ENCODE peak calls at places on chromosomes 11 and 22, in six cellular contexts. F is AG04450, L is choroid plexus epithelial cell, I is mucosa of descending colon, H is gastrocnemius medialis, T is neural progenitor cell. O is an unnamed sample.

GRCh38 chr11:9753031-9753430 is 89.2 kb downstream of the SWAP70 start:
- DNase-seq in F (no peak), L (peak; percentile 60), H (no peak), I (no peak), T (no peak), O (no peak)

GRCh38 chr11:2805388-2806057 is 80.1 kb downstream of the CDKN1C start:
- DNase-seq in L (no peak), I (peak; percentile 17), T (no peak), F (no peak), H (peak; percentile 1), O (no peak)

GRCh38 chr11:97140885-97141494 is 751.2 kb downstream of the JRKL start:
- DNase-seq in T (peak; percentile 38), F (no peak), H (no peak), I (no peak), L (peak; percentile 6), O (no peak)

GRCh38 chr11:12199231-12199948 is 89.0 kb downstream of the MICAL2 start:
- DNase-seq in H (no peak), I (peak; percentile 59), T (no peak), F (no peak), L (no peak), O (no peak)

GRCh38 chr11:45921561-45922424 is 663 bp upstream of the LARGE2 start:
- DNase-seq in L (no peak), F (no peak), H (no peak), I (peak; percentile 67), T (peak; percentile 88), O (no peak)

GRCh38 chr11:116379185-116379828 is 393.5 kb downstream of the BUD13 start:
- DNase-seq in F (no peak), I (peak; percentile 33), L (peak; percentile 9), H (no peak), T (peak; percentile 76), O (peak; percentile 3)

GRCh38 chr11:94910779-94911178 is 62.6 kb downstream of the CWC15 start:
- DNase-seq in F (peak; percentile 61), I (no peak), L (peak; percentile 73), T (no peak), H (no peak), O (peak; percentile 35)

GRCh38 chr11:73469401-73469800 is 93.2 kb downstream of the RELT start:
- DNase-seq in T (no peak), H (peak; percentile 47), I (no peak), F (no peak), L (peak; percentile 41), O (no peak)

GRCh38 chr11:87405356-87405755 is 367.6 kb downstream of the TMEM135 start:
- DNase-seq in I (no peak), H (no peak), F (no peak), T (no peak), L (no peak), O (no peak)

GRCh38 chr11:20035701-20036601 is 124.3 kb downstream of the DBX1 start:
- DNase-seq in L (peak; percentile 90), F (peak; percentile 74), H (no peak), T (no peak), I (no peak), O (peak; percentile 66)

GRCh38 chr11:34490304-34490703 is 23.3 kb downstream of the ELF5 start:
- DNase-seq in H (no peak), L (no peak), I (no peak), T (peak; percentile 77), F (no peak), O (no peak)

GRCh38 chr22:46061431-46062231 is 84.7 kb upstream of the WNT7B start:
- DNase-seq in T (peak; percentile 84), I (peak; percentile 50), L (no peak), F (no peak), H (no peak), O (no peak)

GRCh38 chr11:59787816-59788215 is 22.8 kb downstream of the MRPL16 start:
- DNase-seq in F (no peak), I (no peak), H (no peak), T (no peak), L (peak; percentile 69), O (no peak)

GRCh38 chr11:32385998-32386397 is 49.3 kb downstream of the WT1 start:
- DNase-seq in H (no peak), I (no peak), F (no peak), T (peak; percentile 65), L (peak; percentile 75), O (peak; percentile 19)
- TF ChIP-seq CTCF in H (no peak), I (no peak), F (peak; percentile 60), T (peak; percentile 63), L (peak; percentile 80), O (peak; percentile 71)

GRCh38 chr22:47091241-47091691 is 328.8 kb downstream of the TBC1D22A start:
- DNase-seq in H (no peak), T (peak; percentile 28), L (peak; percentile 24), F (no peak), I (no peak), O (no peak)
- H3K4me3 ChIP-seq in H (no peak overlapping the region), T (peak overlapping the region; percentile 41), L (peak overlapping the region; percentile 55), F (peak overlapping the region; percentile 56), I (no peak overlapping the region), O (peak overlapping the region; percentile 38)

GRCh38 chr11:13486926-13487660 is 8.7 kb downstream of the PTH start:
- DNase-seq in F (no peak), I (peak; percentile 78), H (no peak), L (peak; percentile 44), T (peak; percentile 73), O (no peak)

DNA sequence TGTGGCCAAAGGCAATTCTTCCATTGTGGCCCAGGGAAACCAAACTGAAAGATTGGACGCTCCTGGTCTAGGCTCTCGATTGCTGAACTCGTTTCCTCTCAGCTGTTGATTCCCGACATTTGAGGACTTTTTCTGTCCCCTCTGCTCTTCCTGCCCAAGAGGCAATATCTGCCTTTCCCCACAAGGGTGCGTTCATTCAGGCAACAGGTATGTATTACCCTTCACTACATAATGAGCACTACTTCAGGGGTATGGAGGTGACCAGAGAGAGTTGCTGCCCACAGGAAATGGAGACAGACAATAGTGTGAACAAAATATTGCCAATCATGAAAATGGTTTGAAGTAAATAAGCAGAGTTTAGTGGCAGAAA is 8.2 kb downstream of the PTH start:
- DNase-seq in I (no peak), L (peak; percentile 40), T (peak; percentile 28), H (no peak), F (no peak), O (no peak)
- TF ChIP-seq CTCF in I (peak; percentile 10), L (peak; percentile 50), T (peak; percentile 36), H (no peak), F (peak; percentile 34), O (no peak)

GRCh38 chr11:118565062-118565461 is 669 bp downstream of the IFT46 start:
- DNase-seq in F (no peak), L (no peak), T (no peak), I (no peak), H (no peak), O (no peak)
- H3K4me3 ChIP-seq in F (peak overlapping the region; percentile 64), L (peak overlapping the region; percentile 13), T (peak overlapping the region; percentile 83), I (no peak overlapping the region), H (peak overlapping the region; percentile 72), O (peak overlapping the region; percentile 55)

DNA sequence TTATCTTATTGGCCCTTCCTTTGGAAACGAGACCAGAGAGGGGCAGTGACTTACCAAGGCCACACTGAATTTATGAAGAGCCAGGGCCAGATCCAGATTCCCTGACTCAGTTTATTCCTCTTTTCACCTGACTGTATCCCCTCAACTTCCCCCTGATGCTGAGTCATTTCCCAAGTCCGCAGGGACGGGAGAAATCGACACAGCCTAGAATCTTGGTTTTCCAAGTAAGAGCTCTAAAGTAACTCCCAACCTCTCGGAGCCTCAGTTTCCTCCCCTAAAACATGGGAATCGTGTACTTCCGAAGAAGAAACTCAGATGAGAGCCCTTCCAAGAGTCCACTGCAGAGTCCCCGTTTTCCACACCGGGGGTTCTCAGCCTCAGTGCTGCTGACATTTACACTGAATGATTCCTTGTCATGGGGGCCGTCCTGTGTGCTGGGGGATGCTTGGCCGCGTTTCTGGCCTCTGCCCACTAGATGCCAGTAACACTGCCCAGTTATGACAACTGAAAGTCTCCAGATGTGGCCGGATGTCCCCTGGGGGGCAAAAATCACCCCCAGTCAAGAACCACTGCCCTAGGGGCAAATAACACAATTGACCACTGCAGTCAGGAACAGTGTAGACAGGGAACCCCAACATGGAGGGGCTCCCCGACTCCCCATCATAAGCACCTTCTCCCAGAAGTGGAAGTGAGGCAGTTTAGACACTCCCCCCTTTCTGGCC is 11.2 kb downstream of the MPST start:
- DNase-seq in I (no peak), L (no peak), F (no peak), H (no peak), T (no peak), O (no peak)
- TF ChIP-seq CTCF in I (no peak), L (no peak), F (no peak), H (no peak), T (peak; percentile 35), O (no peak)

GRCh38 chr11:6320411-6321207 is at the start of gene CAVIN3:
- DNase-seq in I (peak; percentile 75), T (peak; percentile 73), L (peak; percentile 89), F (peak; percentile 36), H (peak; percentile 52), O (peak; percentile 34)

GRCh38 chr11:6321961-6322362 is 1.7 kb upstream of the CAVIN3 start:
- DNase-seq in L (peak; percentile 38), I (no peak), H (no peak), T (peak; percentile 67), F (no peak), O (no peak)

GRCh38 chr11:6323291-6323905 is 3.1 kb upstream of the CAVIN3 start:
- DNase-seq in I (no peak), L (no peak), F (no peak), T (no peak), H (no peak), O (no peak)

GRCh38 chr11:6319879-6320410 is 356 bp downstream of the CAVIN3 start:
- DNase-seq in H (peak; percentile 85), F (peak; percentile 82), I (peak; percentile 81), L (peak; percentile 94), T (peak; percentile 80), O (peak; percentile 53)

DNA sequence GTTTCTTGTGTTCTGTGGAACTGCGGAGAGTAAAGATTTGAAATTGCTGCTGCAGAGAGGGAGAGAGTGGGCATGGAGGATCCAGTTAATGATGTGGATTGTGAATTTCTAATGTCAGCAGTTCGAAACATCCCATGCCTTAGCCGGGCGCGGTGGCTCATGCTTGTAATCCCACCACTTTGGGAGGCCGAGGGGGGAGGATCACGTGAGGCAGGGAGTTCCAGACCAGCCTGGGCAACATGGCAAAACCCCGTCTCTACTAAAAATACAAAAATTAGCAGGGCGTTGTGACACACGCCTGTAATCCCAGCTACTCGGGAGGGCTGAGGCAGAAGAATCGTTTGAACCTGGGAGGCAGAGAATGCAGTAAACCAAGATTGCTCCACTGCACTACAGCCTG is 1.1 kb upstream of the CAVIN3 start:
- DNase-seq in I (no peak), H (no peak), F (no peak), T (peak; percentile 14), L (no peak), O (no peak)
- H3K4me3 ChIP-seq in I (no peak overlapping the region), H (peak overlapping the region; percentile 58), F (peak overlapping the region; percentile 78), T (no peak overlapping the region), L (no peak overlapping the region), O (no peak overlapping the region)